ENCODE peak calls at places on chromosomes 6 and 20, in six cellular contexts. B, E, K, F, I and W are unnamed samples.

GRCh38 chr6:134347916-134348805 is 30.2 kb upstream of the SGK1 start:
- DNase-seq in B (no peak), I (no peak), E (no peak), K (no peak), F (peak; percentile 84), W (no peak)

GRCh38 chr6:35874721-35875120 is 46.2 kb downstream of the SRPK1 start:
- DNase-seq in F (no peak), K (no peak), E (no peak), B (no peak), I (no peak), W (no peak)

GRCh38 chr6:24980507-24981384 is 45.0 kb upstream of the RIPOR2 start:
- DNase-seq in E (no peak), I (no peak), B (no peak), K (no peak), F (no peak), W (no peak)

GRCh38 chr6:85756982-85757381 is 114.3 kb upstream of the SYNCRIP start:
- DNase-seq in K (no peak), F (no peak), I (no peak), E (no peak), B (no peak), W (no peak)

GRCh38 chr6:36757206-36757605 is 59.6 kb downstream of the RAB44 start:
- DNase-seq in E (no peak), B (no peak), I (no peak), K (no peak), F (no peak), W (no peak)

GRCh38 chr20:36493013-36493800 is 48.1 kb upstream of the MYL9 start:
- DNase-seq in B (no peak), K (no peak), F (no peak), I (no peak), E (peak; percentile 45), W (no peak)

GRCh38 chr20:3781153-3781910 is at the start of gene SPEF1:
- DNase-seq in I (peak; percentile 81), F (peak; percentile 62), E (peak; percentile 70), B (peak; percentile 95), K (peak; percentile 85), W (no peak)

GRCh38 chr6:106783631-106784566 is 154.5 kb downstream of the QRSL1 start:
- DNase-seq in F (no peak), E (no peak), B (no peak), K (no peak), I (no peak), W (no peak)

GRCh38 chr6:85458184-85458583 is 8.3 kb downstream of the NT5E start:
- DNase-seq in F (no peak), I (no peak), E (no peak), K (no peak), B (no peak), W (no peak)

GRCh38 chr6:24931752-24932691 is 3.7 kb downstream of the RIPOR2 start:
- DNase-seq in B (no peak), F (no peak), I (no peak), E (no peak), K (peak; percentile 71), W (no peak)

GRCh38 chr6:127554435-127555006 is 22.5 kb upstream of the C6orf58 start:
- DNase-seq in K (no peak), E (no peak), F (no peak), B (no peak), I (no peak), W (no peak)

GRCh38 chr6:126064994-126065401 is 78.7 kb downstream of the TRMT11 start:
- DNase-seq in B (no peak), E (no peak), I (no peak), F (no peak), K (no peak), W (no peak)

GRCh38 chr20:11012975-11013374 is 339.2 kb upstream of the JAG1 start:
- DNase-seq in F (no peak), K (no peak), I (no peak), B (no peak), E (no peak), W (no peak)

GRCh38 chr6:43129434-43130194 is 41.5 kb upstream of the SRF start:
- DNase-seq in K (no peak), I (no peak), F (no peak), B (peak; percentile 61), E (peak; percentile 70), W (no peak)

GRCh38 chr6:14754636-14755513 is 491.0 kb upstream of the JARID2 start:
- DNase-seq in I (no peak), B (no peak), K (no peak), E (no peak), F (no peak), W (no peak)

GRCh38 chr6:138509371-138509770 is 10.1 kb upstream of the NHSL1 start:
- DNase-seq in I (no peak), K (no peak), E (no peak), B (peak; percentile 75), F (no peak), W (no peak)

GRCh38 chr20:3248993-3249347 is 10.0 kb upstream of the SLC4A11 start:
- DNase-seq in I (no peak), F (no peak), K (peak; percentile 63), B (peak; percentile 25), E (no peak), W (no peak)

GRCh38 chr6:33053230-33053629 is 20.2 kb downstream of the HLA-DPA1 start:
- DNase-seq in E (no peak), K (no peak), F (no peak), I (no peak), B (no peak), W (no peak)

GRCh38 chr6:157392927-157393666 is 12.1 kb downstream of the ZDHHC14 start:
- DNase-seq in F (no peak), B (peak; percentile 65), E (peak; percentile 58), I (no peak), K (no peak), W (no peak)
- TF ChIP-seq POLR2A in F (no peak), B (no peak), E (no peak), I (no peak), K (no peak), W (no peak)

GRCh38 chr20:17533396-17533795 is 2.2 kb upstream of the BFSP1 start:
- DNase-seq in F (no peak), E (no peak), B (peak; percentile 32), I (no peak), K (no peak), W (no peak)

GRCh38 chr20:17529586-17529985 is 1.6 kb downstream of the BFSP1 start:
- DNase-seq in K (no peak), F (no peak), B (no peak), I (no peak), E (no peak), W (no peak)

GRCh38 chr20:17530153-17530552 is 1.0 kb downstream of the BFSP1 start:
- DNase-seq in E (no peak), I (no peak), B (no peak), K (no peak), F (no peak), W (no peak)

GRCh38 chr20:17531537-17532025 is 402 bp upstream of the BFSP1 start:
- DNase-seq in K (no peak), E (no peak), F (no peak), B (no peak), I (no peak), W (no peak)

DNA sequence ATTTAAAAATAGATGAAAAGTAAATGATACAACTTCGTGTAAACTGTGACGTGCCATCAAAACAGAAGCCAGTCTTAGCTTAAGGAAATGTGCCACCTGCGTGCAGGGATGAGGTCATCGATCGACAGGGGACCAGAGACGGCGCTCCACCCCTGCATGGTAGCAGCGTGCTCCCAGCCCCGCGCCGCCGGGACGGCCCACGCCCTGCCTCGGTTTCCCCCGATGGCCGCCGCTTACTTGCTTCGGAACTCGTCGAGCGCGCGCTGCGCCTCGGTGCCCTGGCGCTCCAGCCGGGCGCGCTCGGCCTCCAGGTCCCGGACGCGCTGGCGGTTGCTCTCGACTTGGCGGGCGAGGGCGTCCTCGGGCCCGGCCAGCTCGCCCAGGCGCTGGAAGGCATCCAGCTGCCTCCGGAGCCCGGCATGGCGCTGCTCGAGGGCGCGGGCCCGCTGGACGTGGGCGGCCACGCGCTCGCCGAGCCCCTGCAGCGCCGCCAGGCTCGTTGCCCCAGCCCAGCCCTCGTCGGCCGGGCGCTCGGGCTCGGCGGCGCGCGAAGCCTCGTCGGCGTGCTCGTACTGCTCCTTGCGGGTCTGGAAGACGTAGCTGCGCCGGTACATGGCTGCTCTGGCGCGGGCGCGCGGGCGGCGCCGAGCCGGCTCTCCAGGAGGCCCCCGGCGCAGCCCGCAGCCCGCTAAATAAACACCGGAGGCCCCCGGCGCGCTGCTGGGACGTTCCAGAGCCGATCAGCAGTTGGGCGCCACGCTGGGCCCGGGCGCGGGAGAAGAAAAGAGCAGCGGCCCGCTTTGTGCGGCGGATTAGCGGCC is at the start of gene BFSP1:
- DNase-seq in E (peak; percentile 68), B (peak; percentile 69), I (peak; percentile 43), F (no peak), K (peak; percentile 82), W (no peak)
- TF ChIP-seq POLR2A in E (no peak), B (no peak), I (no peak), F (no peak), K (no peak), W (no peak)

GRCh38 chr6:38651121-38651784 is 11.5 kb upstream of the BTBD9 start:
- DNase-seq in I (no peak), E (no peak), F (no peak), B (no peak), K (no peak), W (no peak)

GRCh38 chr6:38658768-38659167 is 19.0 kb upstream of the BTBD9 start:
- DNase-seq in E (no peak), B (no peak), F (no peak), K (no peak), I (no peak), W (no peak)

DNA sequence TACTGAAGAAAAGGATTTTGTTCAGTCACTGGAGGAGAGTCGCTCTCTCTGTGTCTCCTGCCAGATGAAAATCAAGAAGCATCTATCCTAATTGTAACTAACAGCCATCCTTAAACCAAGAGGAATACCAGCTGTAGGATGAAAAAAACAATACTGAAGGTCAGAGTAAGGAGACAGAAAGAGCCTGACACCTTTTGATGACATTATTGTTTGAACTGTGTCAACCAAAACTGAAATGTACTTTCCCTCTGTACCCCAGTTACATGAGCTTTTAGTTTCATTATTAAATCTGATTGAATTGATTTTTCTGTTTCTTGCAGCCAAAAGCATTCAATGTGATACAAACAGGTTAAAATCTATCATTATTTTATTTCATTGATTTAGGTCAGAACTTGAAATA is 17.2 kb upstream of the BTBD9 start:
- DNase-seq in B (no peak), I (no peak), E (no peak), K (no peak), F (no peak), W (no peak)
- TF ChIP-seq POLR2A in B (no peak), I (no peak), E (no peak), K (no peak), F (no peak), W (no peak)

GRCh38 chr20:44908987-44909871 is 631 bp upstream of the PABPC1L start:
- DNase-seq in F (no peak), I (no peak), E (no peak), B (no peak), K (no peak), W (no peak)
- TF ChIP-seq POLR2A in F (no peak), I (no peak), E (no peak), B (no peak), K (no peak), W (no peak)

GRCh38 chr6:149545754-149546471 is at the start of gene PPIL4:
- DNase-seq in B (peak; percentile 95), F (peak; percentile 94), E (peak; percentile 97), K (peak; percentile 99), I (peak; percentile 73), W (peak; percentile 86)
- TF ChIP-seq POLR2A in B (no peak), F (peak; percentile 90), E (peak; percentile 81), K (peak; percentile 97), I (peak; percentile 75), W (no peak)